ENCODE peak calls at places on chromosomes 7 and 10, in four cellular contexts. N, E, U and K are unnamed samples.

GRCh38 chr10:43861966-43862751 is 213.5 kb upstream of the ZNF32 start:
- DNase-seq in N (no peak), U (peak), E (peak), K (peak)

GRCh38 chr7:157690833-157691382 is 354.1 kb downstream of the DNAJB6 start:
- DNase-seq in E (peak), U (no peak), N (peak), K (peak)

GRCh38 chr10:89549510-89549909 is 14.1 kb upstream of the SLC16A12 start:
- DNase-seq in E (no peak), U (no peak), N (no peak), K (no peak)

GRCh38 chr10:113047605-113047962 is 97.5 kb downstream of the TCF7L2 start:
- DNase-seq in E (no peak), U (no peak), N (peak), K (no peak)

GRCh38 chr7:71350680-71351079 is 218.7 kb downstream of the GALNT17 start:
- DNase-seq in E (no peak), U (no peak), N (peak), K (no peak)

GRCh38 chr10:58435297-58435696 is 50.1 kb downstream of the TFAM start:
- DNase-seq in E (peak), N (no peak), U (peak), K (peak)

GRCh38 chr10:47076949-47077348 is 165.7 kb downstream of the PTPN20 start:
- DNase-seq in U (peak), N (no peak), E (peak), K (no peak)

GRCh38 chr7:75850222-75850621 is 28.6 kb upstream of the RHBDD2 start:
- DNase-seq in E (peak), N (no peak), U (no peak), K (no peak)

GRCh38 chr7:79302281-79302680 is 151.2 kb downstream of the MAGI2 start:
- DNase-seq in N (no peak), E (no peak), U (no peak), K (no peak)

GRCh38 chr7:94907420-94908203 is at the start of gene PPP1R9A:
- DNase-seq in U (no peak), E (no peak), N (peak), K (peak)

GRCh38 chr7:50557114-50557513 is 8.1 kb downstream of the DDC start:
- DNase-seq in U (no peak), E (no peak), N (no peak), K (no peak)

GRCh38 chr10:70887804-70888800 is at the start of gene PCBD1:
- DNase-seq in U (peak), N (peak), E (peak), K (peak)

GRCh38 chr7:80783688-80784327 is 135.0 kb downstream of the SEMA3C start:
- DNase-seq in E (no peak), U (peak), N (no peak), K (no peak)

GRCh38 chr10:4822208-4822607 is 3.8 kb upstream of the AKR1E2 start:
- DNase-seq in U (no peak), E (no peak), N (no peak), K (no peak)

GRCh38 chr10:99374526-99374925 is 45.4 kb downstream of the CNNM1 start:
- DNase-seq in U (no peak), N (no peak), E (no peak), K (no peak)

GRCh38 chr7:92875719-92876118 is 39.3 kb upstream of the CDK6 start:
- DNase-seq in E (no peak), N (no peak), U (peak), K (peak)

GRCh38 chr7:58087536-58088190 is 637.7 kb downstream of the ZNF716 start:
- DNase-seq in U (no peak), N (no peak), E (no peak), K (no peak)

GRCh38 chr10:67492317-67493019 is 203.5 kb downstream of the CTNNA3 start:
- DNase-seq in E (no peak), N (no peak), U (peak), K (no peak)

GRCh38 chr7:94748371-94748770 is 92.4 kb upstream of the SGCE start:
- DNase-seq in E (no peak), U (no peak), N (no peak), K (no peak)

GRCh38 chr10:28922127-28922526 is 244.8 kb downstream of the BAMBI start:
- DNase-seq in N (no peak), E (no peak), U (peak), K (no peak)

GRCh38 chr10:117170244-117170643 is 27.0 kb upstream of the KCNK18 start:
- DNase-seq in N (no peak), U (no peak), E (no peak), K (no peak)

GRCh38 chr10:74137992-74138391 is 12.6 kb downstream of the AP3M1 start:
- DNase-seq in U (no peak), E (no peak), N (no peak), K (no peak)

GRCh38 chr7:148630078-148630477 is 39.5 kb downstream of the C7orf33 start:
- DNase-seq in N (no peak), U (no peak), E (no peak), K (no peak)

GRCh38 chr7:144027070-144027469 is 21.7 kb upstream of the OR2A5 start:
- DNase-seq in U (peak), N (no peak), E (peak), K (no peak)

GRCh38 chr10:70493660-70494234 is 15.2 kb downstream of the PALD1 start:
- DNase-seq in N (no peak), E (peak), U (no peak), K (no peak)

GRCh38 chr7:85160223-85160622 is 26.6 kb downstream of the SEMA3D start:
- DNase-seq in U (peak), E (no peak), N (no peak), K (no peak)

GRCh38 chr7:27689045-27689877 is 26.6 kb upstream of the HIBADH start:
- DNase-seq in N (peak), E (peak), U (peak), K (no peak)

DNA sequence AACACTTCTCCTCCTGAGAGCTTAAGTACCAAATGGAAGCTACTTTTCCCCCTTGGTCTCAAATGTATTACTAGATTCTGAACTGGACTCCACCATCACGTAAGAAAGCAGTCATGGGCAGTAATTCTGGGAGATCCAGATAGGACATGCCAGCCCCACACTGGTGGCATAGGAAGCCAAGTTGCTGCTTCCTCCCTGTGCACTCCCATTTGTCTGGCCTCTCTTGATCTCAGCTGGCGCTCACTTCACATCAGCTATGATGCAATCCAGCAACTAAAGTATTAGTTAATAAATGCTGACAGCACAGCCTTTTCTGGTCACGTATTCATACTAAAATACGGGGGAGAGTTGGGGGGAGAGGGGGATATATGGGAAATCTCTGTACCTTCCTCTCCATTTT is 3.4 kb upstream of the IL6 start:
- DNase-seq in U (no peak), E (no peak), N (peak), K (no peak)
- TF ChIP-seq POLR2A in U (no peak), E (no peak), N (no peak), K (no peak)

GRCh38 chr7:66844552-66845381 is 76.3 kb upstream of the TMEM248 start:
- DNase-seq in U (peak), N (peak), E (peak), K (peak)
- TF ChIP-seq POLR2A in U (peak), N (peak), E (peak), K (peak)

DNA sequence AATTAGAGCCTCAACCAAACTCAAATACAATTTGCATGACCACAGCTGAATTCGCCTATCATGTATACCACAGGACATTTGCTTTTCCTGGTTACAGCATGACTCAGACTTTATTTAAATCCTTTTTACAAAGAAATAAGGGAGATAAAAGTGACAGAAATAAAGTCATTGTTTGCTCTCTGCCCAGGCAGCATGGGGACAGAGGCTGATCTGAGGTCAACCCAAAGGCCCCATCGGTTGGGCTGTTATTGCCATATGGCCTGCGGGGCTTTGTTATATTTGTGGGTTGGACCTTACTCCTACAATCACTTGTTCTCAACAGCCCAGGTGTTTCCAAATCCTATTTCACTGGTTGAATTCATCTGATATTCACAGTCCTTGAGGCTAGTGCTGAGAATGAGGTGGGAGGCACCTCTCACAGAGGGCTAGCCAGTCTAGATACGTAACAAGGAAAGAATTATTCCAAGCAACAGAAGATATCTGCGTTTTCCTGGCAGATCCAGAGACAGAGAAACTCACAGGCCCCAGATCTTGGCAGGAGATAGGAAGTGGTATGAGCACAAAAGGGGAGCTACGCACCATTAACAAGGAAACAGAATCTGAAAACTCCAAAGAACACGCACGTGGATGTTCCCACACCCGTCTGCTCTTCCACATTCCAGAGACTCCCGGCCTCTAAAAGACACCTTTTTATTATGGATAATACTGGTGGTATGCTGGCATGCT is 117.3 kb downstream of the HIPK2 start:
- DNase-seq in E (no peak), N (peak), U (no peak), K (no peak)
- TF ChIP-seq POLR2A in E (no peak), N (peak), U (no peak), K (no peak)

DNA sequence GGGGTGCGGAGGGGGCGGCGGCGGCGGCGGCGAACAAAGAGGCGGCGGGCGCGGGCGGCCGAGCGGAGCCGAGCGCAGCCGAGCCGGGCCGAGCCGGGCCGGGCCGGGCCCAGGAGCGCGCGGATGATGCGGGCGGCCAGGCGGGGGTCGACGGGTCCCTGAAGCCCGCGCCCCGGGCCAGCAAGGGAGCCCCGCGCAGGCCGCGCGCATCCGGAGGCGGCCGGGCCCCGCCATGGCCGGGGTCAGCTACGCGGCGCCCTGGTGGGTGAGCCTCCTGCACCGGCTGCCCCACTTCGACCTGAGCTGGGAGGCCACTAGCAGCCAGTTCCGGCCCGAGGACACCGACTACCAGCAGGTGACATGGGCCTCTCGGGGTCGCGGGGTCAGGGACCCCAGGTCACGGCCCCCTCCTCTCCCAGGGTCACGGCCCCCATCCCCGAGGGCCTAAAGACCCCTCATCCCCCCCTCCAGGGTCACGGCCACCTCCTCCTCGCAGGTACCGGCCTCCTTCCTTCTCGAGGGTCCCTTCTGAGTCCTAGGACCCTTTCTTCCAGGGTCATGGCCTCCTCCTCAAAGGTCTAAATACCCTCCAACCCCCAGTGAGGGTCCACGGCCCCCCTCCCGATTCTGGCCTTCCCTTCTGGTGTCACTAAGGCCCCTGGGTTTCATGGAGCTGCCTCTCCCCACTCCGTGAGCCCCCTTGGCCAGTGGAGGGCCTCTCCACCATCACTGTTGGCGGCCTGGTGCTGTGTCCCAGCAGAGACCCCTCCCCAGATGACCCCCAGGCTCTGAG is at the start of gene TTYH3:
- DNase-seq in N (peak), E (peak), U (no peak), K (peak)
- TF ChIP-seq POLR2A in N (no peak), E (no peak), U (no peak), K (peak)

DNA sequence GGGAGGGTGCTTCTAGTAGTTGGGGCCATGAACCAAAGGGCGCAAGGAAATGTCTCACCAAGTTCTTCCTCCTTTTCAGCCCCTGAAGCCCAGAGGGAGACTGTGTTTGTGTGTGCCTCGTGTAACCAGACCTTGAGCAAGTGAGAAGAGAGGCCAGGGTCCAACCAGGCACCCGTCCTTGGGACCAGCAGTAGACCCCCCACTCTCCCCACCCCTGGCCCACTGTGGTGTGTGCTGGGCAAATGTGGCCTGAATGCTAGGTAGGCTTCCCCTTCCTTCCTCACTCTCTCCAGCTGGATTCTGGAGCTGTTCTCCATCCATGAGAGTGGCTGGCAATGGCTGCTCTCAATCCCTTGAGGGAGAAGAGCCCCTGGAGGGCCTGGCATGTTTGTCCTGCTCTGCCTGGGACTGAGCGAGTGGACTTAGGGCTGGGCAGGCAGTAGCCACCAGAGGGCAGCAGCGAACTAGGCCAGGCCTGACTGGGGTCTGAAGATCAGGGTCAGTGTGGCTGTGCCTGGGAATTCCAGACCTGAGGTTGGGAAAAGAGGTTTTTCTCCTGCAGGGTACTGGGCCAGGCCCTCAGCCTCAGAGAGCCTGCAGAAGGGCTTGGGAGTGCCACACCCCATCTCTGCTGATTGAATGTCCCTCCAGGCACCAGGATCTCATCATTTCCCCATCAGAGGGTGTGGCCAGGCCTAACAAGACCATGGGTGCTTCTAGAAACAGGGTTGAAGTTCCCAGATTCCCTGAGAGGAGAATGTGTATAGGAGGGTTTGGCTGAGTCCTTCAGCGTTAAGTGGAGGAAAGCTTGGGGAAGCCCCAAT is 12.4 kb downstream of the SFRP5 start:
- DNase-seq in U (peak), E (peak), N (peak), K (peak)
- TF ChIP-seq POLR2A in U (no peak), E (no peak), N (no peak), K (no peak)

DNA sequence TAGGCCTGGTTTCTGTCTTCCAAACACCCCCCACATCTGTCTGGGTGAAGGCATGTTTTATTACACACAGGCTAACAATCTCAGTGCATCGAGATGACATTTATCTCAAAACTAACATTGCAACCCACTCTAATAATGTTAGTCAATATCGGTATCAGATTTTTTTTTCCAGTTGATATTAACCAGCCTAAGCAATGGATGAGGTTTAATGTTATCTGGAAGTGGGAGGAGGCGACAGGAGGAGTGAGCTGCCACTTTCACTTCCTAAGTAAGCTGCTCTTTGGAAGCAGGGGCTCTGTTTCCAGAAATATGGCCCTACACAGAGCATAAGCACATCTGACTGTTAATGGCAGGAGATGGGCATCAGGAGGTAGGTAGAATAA is 5.2 kb downstream of the NOD1 start:
- DNase-seq in N (no peak), U (no peak), E (no peak), K (no peak)
- TF ChIP-seq POLR2A in N (no peak), U (no peak), E (no peak), K (no peak)